ENCODE peak calls at places on chromosomes 7 and 10, in five cellular contexts. V is GOT3, L is Calu3, U is BJ, K is nephron progenitor cell. I is an unnamed sample.
A peak's percentile ranks its signal among the peaks of the same experiment; 100 is the strongest.

GRCh38 chr10:77619964-77620703 is 17.5 kb downstream of the KCNMA1 start:
- DNase-seq in K (no peak), L (no peak), U (no peak), V (no peak), I (no peak)

GRCh38 chr7:130273863-130274262 is 7.2 kb downstream of the CPA2 start:
- DNase-seq in K (peak; percentile 32), U (no peak), L (no peak), V (no peak), I (no peak)

GRCh38 chr10:99393683-99394082 is 36.7 kb downstream of the GOT1 start:
- DNase-seq in K (no peak), V (no peak), L (no peak), U (no peak), I (no peak)

GRCh38 chr7:40572810-40573470 is 438.1 kb downstream of the SUGCT start:
- DNase-seq in U (no peak), L (no peak), V (no peak), K (no peak), I (no peak)

GRCh38 chr7:19560111-19560883 is 148.5 kb downstream of the POLR1F start:
- DNase-seq in K (no peak), L (no peak), V (no peak), U (no peak), I (peak; percentile 22)

GRCh38 chr10:58662314-58662713 is 149.6 kb downstream of the BICC1 start:
- DNase-seq in V (no peak), K (no peak), L (peak; percentile 48), U (no peak), I (no peak)

GRCh38 chr7:100632951-100633717 is 8.2 kb downstream of the TFR2 start:
- DNase-seq in V (no peak), L (peak; percentile 60), U (no peak), K (peak; percentile 59), I (no peak)

GRCh38 chr7:112986256-112987031 is 100.2 kb downstream of the GPR85 start:
- DNase-seq in L (no peak), U (peak; percentile 19), V (no peak), K (no peak), I (no peak)